ENCODE peak calls at places on chromosomes 12 and 14, in eight cellular contexts. One of them, this sample, is unnamed.

GRCh38 chr14:33568935-33569579 is 381.8 kb downstream of the EGLN3 start:
- DNase-seq in neural progenitor cell: no peak
- DNase-seq in RPMI7951: peak; percentile 23
- DNase-seq in HEK293T: no peak
- DNase-seq in NCI-H1105: no peak
- DNase-seq in endothelial cell: no peak
- DNase-seq in stimulated activated CD8-positive, alpha-beta memory T cell treated with anti-CD3 and anti-CD28 coated beads, Interleukin-4, amount 100 ng/mL, for 24 hours: no peak
- DNase-seq in GOT3: no peak
- DNase-seq in this sample: no peak

GRCh38 chr14:59829469-59829868 is 41.1 kb downstream of the RTN1 start:
- DNase-seq in RPMI7951: no peak
- DNase-seq in stimulated activated CD8-positive, alpha-beta memory T cell treated with anti-CD3 and anti-CD28 coated beads, Interleukin-4, amount 100 ng/mL, for 24 hours: no peak
- DNase-seq in neural progenitor cell: no peak
- DNase-seq in GOT3: no peak
- DNase-seq in NCI-H1105: no peak
- DNase-seq in HEK293T: no peak
- DNase-seq in endothelial cell: no peak
- DNase-seq in this sample: peak; percentile 10

GRCh38 chr12:49824886-49825285 is 3.3 kb downstream of the NCKAP5L start:
- DNase-seq in RPMI7951: no peak
- DNase-seq in neural progenitor cell: no peak
- DNase-seq in stimulated activated CD8-positive, alpha-beta memory T cell treated with anti-CD3 and anti-CD28 coated beads, Interleukin-4, amount 100 ng/mL, for 24 hours: no peak
- DNase-seq in endothelial cell: no peak
- DNase-seq in GOT3: no peak
- DNase-seq in NCI-H1105: no peak
- DNase-seq in HEK293T: no peak
- DNase-seq in this sample: peak; percentile 41

GRCh38 chr14:78989246-78989645 is 819.1 kb downstream of the NRXN3 start:
- DNase-seq in HEK293T: no peak
- DNase-seq in neural progenitor cell: no peak
- DNase-seq in endothelial cell: no peak
- DNase-seq in stimulated activated CD8-positive, alpha-beta memory T cell treated with anti-CD3 and anti-CD28 coated beads, Interleukin-4, amount 100 ng/mL, for 24 hours: no peak
- DNase-seq in RPMI7951: no peak
- DNase-seq in GOT3: no peak
- DNase-seq in NCI-H1105: no peak
- DNase-seq in this sample: no peak

GRCh38 chr12:103160622-103161021 is 203.1 kb downstream of the ASCL1 start:
- DNase-seq in GOT3: no peak
- DNase-seq in endothelial cell: no peak
- DNase-seq in stimulated activated CD8-positive, alpha-beta memory T cell treated with anti-CD3 and anti-CD28 coated beads, Interleukin-4, amount 100 ng/mL, for 24 hours: no peak
- DNase-seq in HEK293T: no peak
- DNase-seq in neural progenitor cell: no peak
- DNase-seq in NCI-H1105: no peak
- DNase-seq in RPMI7951: no peak
- DNase-seq in this sample: no peak

GRCh38 chr12:63129927-63130326 is 21.1 kb downstream of the AVPR1A start:
- DNase-seq in HEK293T: no peak
- DNase-seq in neural progenitor cell: no peak
- DNase-seq in stimulated activated CD8-positive, alpha-beta memory T cell treated with anti-CD3 and anti-CD28 coated beads, Interleukin-4, amount 100 ng/mL, for 24 hours: no peak
- DNase-seq in RPMI7951: no peak
- DNase-seq in endothelial cell: no peak
- DNase-seq in GOT3: no peak
- DNase-seq in NCI-H1105: no peak
- DNase-seq in this sample: no peak

GRCh38 chr14:100072783-100073346 is 7.6 kb downstream of the EVL start:
- DNase-seq in neural progenitor cell: no peak
- DNase-seq in endothelial cell: no peak
- DNase-seq in RPMI7951: no peak
- DNase-seq in HEK293T: no peak
- DNase-seq in stimulated activated CD8-positive, alpha-beta memory T cell treated with anti-CD3 and anti-CD28 coated beads, Interleukin-4, amount 100 ng/mL, for 24 hours: no peak
- DNase-seq in GOT3: no peak
- DNase-seq in NCI-H1105: no peak
- DNase-seq in this sample: peak; percentile 73

GRCh38 chr14:47705683-47706082 is 30.3 kb upstream of the MDGA2 start:
- DNase-seq in neural progenitor cell: no peak
- DNase-seq in HEK293T: no peak
- DNase-seq in GOT3: no peak
- DNase-seq in endothelial cell: no peak
- DNase-seq in NCI-H1105: no peak
- DNase-seq in stimulated activated CD8-positive, alpha-beta memory T cell treated with anti-CD3 and anti-CD28 coated beads, Interleukin-4, amount 100 ng/mL, for 24 hours: no peak
- DNase-seq in RPMI7951: no peak
- DNase-seq in this sample: no peak

GRCh38 chr14:51547260-51547659 is 104.5 kb upstream of the FRMD6 start:
- DNase-seq in NCI-H1105: no peak
- DNase-seq in endothelial cell: no peak
- DNase-seq in GOT3: peak; percentile 1
- DNase-seq in neural progenitor cell: no peak
- DNase-seq in HEK293T: peak; percentile 23
- DNase-seq in stimulated activated CD8-positive, alpha-beta memory T cell treated with anti-CD3 and anti-CD28 coated beads, Interleukin-4, amount 100 ng/mL, for 24 hours: no peak
- DNase-seq in RPMI7951: peak; percentile 98
- DNase-seq in this sample: no peak

GRCh38 chr14:30131698-30132097 is 204.1 kb upstream of the PRKD1 start:
- DNase-seq in NCI-H1105: peak; percentile 48
- DNase-seq in stimulated activated CD8-positive, alpha-beta memory T cell treated with anti-CD3 and anti-CD28 coated beads, Interleukin-4, amount 100 ng/mL, for 24 hours: no peak
- DNase-seq in neural progenitor cell: no peak
- DNase-seq in endothelial cell: no peak
- DNase-seq in GOT3: no peak
- DNase-seq in HEK293T: no peak
- DNase-seq in RPMI7951: no peak
- DNase-seq in this sample: no peak

GRCh38 chr12:111406474-111407370 is 999 bp downstream of the SH2B3 start:
- DNase-seq in NCI-H1105: no peak
- DNase-seq in HEK293T: no peak
- DNase-seq in stimulated activated CD8-positive, alpha-beta memory T cell treated with anti-CD3 and anti-CD28 coated beads, Interleukin-4, amount 100 ng/mL, for 24 hours: peak; percentile 39
- DNase-seq in endothelial cell: no peak
- DNase-seq in GOT3: no peak
- DNase-seq in neural progenitor cell: peak; percentile 37
- DNase-seq in RPMI7951: no peak
- DNase-seq in this sample: peak; percentile 65

GRCh38 chr14:77325746-77326094 is 4.9 kb downstream of the GSTZ1 start:
- DNase-seq in endothelial cell: no peak
- DNase-seq in neural progenitor cell: no peak
- DNase-seq in HEK293T: no peak
- DNase-seq in GOT3: no peak
- DNase-seq in stimulated activated CD8-positive, alpha-beta memory T cell treated with anti-CD3 and anti-CD28 coated beads, Interleukin-4, amount 100 ng/mL, for 24 hours: no peak
- DNase-seq in NCI-H1105: no peak
- DNase-seq in RPMI7951: no peak
- DNase-seq in this sample: no peak

GRCh38 chr12:68792952-68793351 is 15.0 kb upstream of the MDM2 start:
- DNase-seq in NCI-H1105: no peak
- DNase-seq in stimulated activated CD8-positive, alpha-beta memory T cell treated with anti-CD3 and anti-CD28 coated beads, Interleukin-4, amount 100 ng/mL, for 24 hours: no peak
- DNase-seq in neural progenitor cell: peak; percentile 14
- DNase-seq in GOT3: no peak
- DNase-seq in RPMI7951: peak; percentile 50
- DNase-seq in endothelial cell: peak; percentile 34
- DNase-seq in HEK293T: peak; percentile 68
- DNase-seq in this sample: peak; percentile 44

GRCh38 chr12:40559865-40560264 is 132.4 kb upstream of the CNTN1 start:
- DNase-seq in RPMI7951: no peak
- DNase-seq in neural progenitor cell: no peak
- DNase-seq in GOT3: no peak
- DNase-seq in endothelial cell: no peak
- DNase-seq in stimulated activated CD8-positive, alpha-beta memory T cell treated with anti-CD3 and anti-CD28 coated beads, Interleukin-4, amount 100 ng/mL, for 24 hours: no peak
- DNase-seq in NCI-H1105: no peak
- DNase-seq in HEK293T: no peak
- DNase-seq in this sample: no peak

GRCh38 chr12:93766802-93767523 is 89.8 kb downstream of the CRADD start:
- DNase-seq in neural progenitor cell: peak; percentile 20
- DNase-seq in endothelial cell: no peak
- DNase-seq in GOT3: no peak
- DNase-seq in HEK293T: peak; percentile 34
- DNase-seq in stimulated activated CD8-positive, alpha-beta memory T cell treated with anti-CD3 and anti-CD28 coated beads, Interleukin-4, amount 100 ng/mL, for 24 hours: no peak
- DNase-seq in RPMI7951: peak; percentile 74
- DNase-seq in NCI-H1105: no peak
- DNase-seq in this sample: no peak

This sample was measured in HL-60.